ENCODE peak calls at places on chromosomes 3 and 15, in five cellular contexts. R is T-helper 1 cell; V is activated T-cell treated with anti-CD3 and anti-CD28 coated beads, Interleukin-2, amount 50 U/mL, for 1 hour; C is lower lobe of right lung; S is progenitor cell of endocrine pancreas. H is an unnamed sample.

GRCh38 chr3:121707531-121708273 is 41.8 kb downstream of the GOLGB1 start:
- DNase-seq in S (no peak), C (no peak), V (no peak), R (no peak), H (no peak)

GRCh38 chr3:12190832-12191231 is 32.1 kb upstream of the TIMP4 start:
- DNase-seq in C (no peak), S (no peak), R (no peak), V (no peak), H (no peak)

GRCh38 chr15:41521614-41522013 is 8.0 kb upstream of the LTK start:
- DNase-seq in R (no peak), C (no peak), V (no peak), S (no peak), H (no peak)

GRCh38 chr3:128949158-128949557 is 44.7 kb downstream of the CFAP92 start:
- DNase-seq in V (no peak), S (no peak), R (no peak), C (no peak), H (no peak)

GRCh38 chr3:132341746-132342145 is 24.5 kb downstream of the ACP3 start:
- DNase-seq in R (no peak), V (no peak), C (no peak), S (no peak), H (no peak)

GRCh38 chr15:58988011-58988785 is 735 bp downstream of the RNF111 start:
- DNase-seq in R (peak), V (peak), S (peak), C (peak), H (peak)

GRCh38 chr15:60520041-60520824 is 41.3 kb upstream of the ICE2 start:
- DNase-seq in V (no peak), S (no peak), C (no peak), R (no peak), H (no peak)

GRCh38 chr3:120642368-120642948 is 39.6 kb downstream of the HGD start:
- DNase-seq in C (no peak), S (no peak), R (no peak), V (no peak), H (no peak)

GRCh38 chr3:155495387-155495786 is 201.9 kb upstream of the STRIT1 start:
- DNase-seq in C (no peak), S (no peak), V (no peak), R (no peak), H (no peak)

GRCh38 chr3:8529197-8529637 is 27.6 kb downstream of the LMCD1 start:
- DNase-seq in S (no peak), R (no peak), V (no peak), C (no peak), H (no peak)

GRCh38 chr3:22269827-22270226 is 518.8 kb upstream of the ZNF385D start:
- DNase-seq in S (no peak), C (no peak), R (no peak), V (no peak), H (no peak)

GRCh38 chr3:141452045-141452444 is 34.8 kb upstream of the RASA2 start:
- DNase-seq in V (no peak), C (no peak), R (no peak), S (no peak), H (no peak)

GRCh38 chr15:36409819-36410218 is 169.6 kb upstream of the CDIN1 start:
- DNase-seq in R (no peak), C (no peak), S (no peak), V (no peak), H (no peak)

GRCh38 chr3:12444582-12445468 is 39.5 kb upstream of the TSEN2 start:
- DNase-seq in S (peak), V (no peak), C (no peak), R (no peak), H (no peak)

GRCh38 chr3:126113733-126114132 is 29.8 kb upstream of the SLC41A3 start:
- DNase-seq in V (no peak), S (no peak), C (no peak), R (no peak), H (no peak)

GRCh38 chr3:193857996-193858395 is 265.0 kb downstream of the OPA1 start:
- DNase-seq in R (no peak), V (no peak), S (no peak), C (no peak), H (no peak)

GRCh38 chr15:57327985-57328471 is 48.3 kb upstream of the CGNL1 start:
- DNase-seq in R (no peak), C (no peak), S (no peak), V (no peak), H (no peak)

GRCh38 chr3:112083239-112083638 is 3.0 kb upstream of the C3orf52 start:
- DNase-seq in C (no peak), S (no peak), V (no peak), R (no peak), H (no peak)

GRCh38 chr15:96171271-96171739 is 159.2 kb upstream of the NR2F2 start:
- DNase-seq in R (no peak), C (no peak), V (no peak), S (no peak), H (no peak)

GRCh38 chr3:46607603-46608028 is 4.7 kb upstream of the FAM240A start:
- DNase-seq in R (no peak), V (no peak), C (no peak), S (no peak), H (no peak)

GRCh38 chr3:99641480-99641879 is 3.1 kb downstream of the COL8A1 start:
- DNase-seq in V (no peak), S (no peak), R (no peak), C (no peak), H (no peak)

GRCh38 chr15:80852676-80853075 is 73.5 kb downstream of the CEMIP start:
- DNase-seq in V (no peak), R (no peak), S (no peak), C (no peak), H (no peak)

GRCh38 chr3:62755285-62755684 is 119.9 kb downstream of the CADPS start:
- DNase-seq in R (no peak), S (no peak), C (no peak), V (no peak), H (no peak)

GRCh38 chr15:86439614-86440013 is 359.9 kb downstream of the AGBL1 start:
- DNase-seq in V (no peak), C (no peak), S (no peak), R (no peak), H (no peak)

GRCh38 chr3:68699541-68699940 is 232.8 kb downstream of the TAFA4 start:
- DNase-seq in R (no peak), S (no peak), V (no peak), C (no peak), H (no peak)